ENCODE peak calls at places on chromosomes 2 and 18, in four cellular contexts. T is hepatocyte, U is GM23248, S is neural progenitor cell. R is an unnamed sample.

GRCh38 chr2:38508311-38509039 is 94.3 kb downstream of the HNRNPLL start:
- DNase-seq in T (peak), U (peak), S (peak), R (peak)

GRCh38 chr18:63979409-63979908 is 9.6 kb downstream of the SERPINB8 start:
- DNase-seq in T (peak), U (peak), S (peak), R (peak)

GRCh38 chr2:207166349-207167128 is 791 bp upstream of the KLF7 start:
- DNase-seq in T (peak), U (peak), S (peak), R (peak)

GRCh38 chr2:114113527-114113926 is 223.6 kb downstream of the ACTR3 start:
- DNase-seq in T (no peak), U (no peak), S (peak), R (no peak)

GRCh38 chr18:12907258-12907925 is 23.4 kb upstream of the PTPN2 start:
- DNase-seq in T (no peak), U (peak), S (peak), R (no peak)

GRCh38 chr2:205975082-205975949 is 110.7 kb downstream of the INO80D start:
- DNase-seq in T (peak), U (no peak), S (no peak), R (no peak)

GRCh38 chr2:203594541-203594940 is 59.4 kb upstream of the RAPH1 start:
- DNase-seq in T (no peak), U (peak), S (no peak), R (no peak)

GRCh38 chr2:68125821-68126220 is 31.9 kb upstream of the PNO1 start:
- DNase-seq in T (no peak), U (no peak), S (no peak), R (no peak)

GRCh38 chr18:21897811-21898210 is 157.2 kb downstream of the MIB1 start:
- DNase-seq in T (peak), U (peak), S (peak), R (peak)

GRCh38 chr2:241441492-241441891 is 66.9 kb downstream of the STK25 start:
- DNase-seq in T (no peak), U (no peak), S (no peak), R (no peak)

GRCh38 chr2:109124982-109125594 is 3.9 kb upstream of the SH3RF3 start:
- DNase-seq in T (no peak), U (no peak), S (no peak), R (no peak)

GRCh38 chr2:171788316-171788993 is 101.2 kb downstream of the DYNC1I2 start:
- DNase-seq in T (no peak), U (no peak), S (no peak), R (no peak)

GRCh38 chr2:236449167-236449586 is 120.4 kb upstream of the ACKR3 start:
- DNase-seq in T (no peak), U (no peak), S (no peak), R (no peak)

GRCh38 chr18:78178812-78179211 is 800.8 kb upstream of the SALL3 start:
- DNase-seq in T (no peak), U (no peak), S (no peak), R (no peak)

GRCh38 chr2:148756292-148756975 is 111.9 kb downstream of the EPC2 start:
- DNase-seq in T (no peak), U (peak), S (no peak), R (no peak)

GRCh38 chr2:118764855-118765254 is 82.6 kb downstream of the EN1 start:
- DNase-seq in T (no peak), U (no peak), S (no peak), R (no peak)

GRCh38 chr2:188675391-188676011 is 298.7 kb upstream of the COL3A1 start:
- DNase-seq in T (no peak), U (peak), S (no peak), R (no peak)

GRCh38 chr2:86274265-86274917 is 63.0 kb downstream of the REEP1 start:
- DNase-seq in T (no peak), U (peak), S (no peak), R (no peak)

GRCh38 chr2:161059388-161059787 is 100.8 kb upstream of the TANK start:
- DNase-seq in T (no peak), U (no peak), S (no peak), R (no peak)

GRCh38 chr2:42835577-42836371 is 43.4 kb upstream of the HAAO start:
- DNase-seq in T (no peak), U (peak), S (no peak), R (no peak)

GRCh38 chr2:84815146-84815545 is 65.7 kb downstream of the TRABD2A start:
- DNase-seq in T (no peak), U (peak), S (no peak), R (no peak)

GRCh38 chr2:191930205-191930604 is 83.3 kb upstream of the CAVIN2 start:
- DNase-seq in T (no peak), U (no peak), S (no peak), R (no peak)

GRCh38 chr18:25830787-25831186 is 259.6 kb downstream of the SS18 start:
- DNase-seq in T (peak), U (peak), S (no peak), R (no peak)

GRCh38 chr2:1611886-1612285 is 132.4 kb downstream of the PXDN start:
- DNase-seq in T (no peak), U (no peak), S (no peak), R (no peak)

GRCh38 chr2:120949957-120950590 is 214.4 kb downstream of the GLI2 start:
- DNase-seq in T (no peak), U (peak), S (no peak), R (no peak)

GRCh38 chr2:195594916-195595694 is 61.9 kb upstream of the SLC39A10 start:
- DNase-seq in T (no peak), U (no peak), S (no peak), R (no peak)

GRCh38 chr2:61249521-61250071 is 87.6 kb downstream of the C2orf74 start:
- DNase-seq in T (no peak), U (no peak), S (no peak), R (no peak)

GRCh38 chr2:61247204-61247812 is 85.3 kb downstream of the C2orf74 start:
- DNase-seq in T (peak), U (peak), S (no peak), R (no peak)

GRCh38 chr2:61241266-61241665 is 79.3 kb downstream of the C2orf74 start:
- DNase-seq in T (no peak), U (no peak), S (no peak), R (no peak)

DNA sequence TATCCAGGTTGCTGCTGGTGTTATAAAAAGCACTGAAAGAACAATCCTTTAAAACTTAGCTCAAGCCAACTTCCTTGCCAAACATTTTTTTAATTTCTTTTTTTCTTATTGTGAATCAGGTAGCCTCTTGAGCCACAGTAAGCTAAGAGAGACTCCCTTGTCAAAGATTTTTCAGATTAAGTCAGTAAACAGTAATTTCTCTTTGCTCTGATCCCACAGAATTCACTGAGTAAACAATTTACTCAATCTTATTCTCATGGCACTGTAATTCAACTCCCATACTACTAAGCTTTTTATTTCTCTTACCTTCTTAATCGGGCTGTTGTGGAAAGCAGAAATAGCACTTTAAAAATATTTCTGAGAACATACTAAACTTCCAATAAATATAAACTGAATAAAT is 82.7 kb downstream of the C2orf74 start:
- DNase-seq in T (no peak), U (no peak), S (no peak), R (no peak)
- TF ChIP-seq EZH2phosphoT487 in T (no peak), U (no peak), S (no peak), R (no peak)

GRCh38 chr2:36458106-36458505 is 102.5 kb downstream of the CRIM1 start:
- DNase-seq in T (no peak), U (no peak), S (peak), R (no peak)

GRCh38 chr2:36461039-36461681 is 105.6 kb downstream of the CRIM1 start:
- DNase-seq in T (peak), U (peak), S (peak), R (peak)

GRCh38 chr2:36462311-36462710 is 106.7 kb downstream of the CRIM1 start:
- DNase-seq in T (no peak), U (no peak), S (no peak), R (no peak)

GRCh38 chr2:36456227-36456788 is 100.7 kb downstream of the CRIM1 start:
- DNase-seq in T (peak), U (peak), S (peak), R (no peak)

DNA sequence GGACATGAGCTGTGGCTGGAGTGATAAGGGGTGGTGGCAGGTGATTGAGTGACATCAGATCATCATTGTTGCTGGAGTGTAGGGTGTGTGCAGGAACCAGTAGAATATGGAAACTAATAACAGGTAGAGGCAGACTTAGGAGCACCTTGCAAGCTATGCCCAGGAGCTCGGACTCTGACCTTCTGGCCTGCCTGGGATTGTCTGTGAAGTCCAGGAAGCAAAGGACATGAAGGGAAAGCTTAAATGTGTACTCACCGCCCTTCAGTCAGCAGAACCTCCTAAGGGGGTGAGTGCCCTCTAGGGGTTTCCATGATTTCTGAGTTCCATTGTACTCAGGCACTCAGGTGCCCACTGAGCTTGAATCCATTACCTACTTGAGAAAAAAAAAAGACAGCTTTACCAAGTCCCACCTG is 104.2 kb downstream of the CRIM1 start:
- DNase-seq in T (peak), U (peak), S (peak), R (no peak)
- TF ChIP-seq EZH2phosphoT487 in T (no peak), U (no peak), S (no peak), R (no peak)

GRCh38 chr2:232137748-232138147 is 176.2 kb downstream of the DIS3L2 start:
- DNase-seq in T (no peak), U (no peak), S (no peak), R (peak)
- TF ChIP-seq EZH2phosphoT487 in T (no peak), U (no peak), S (no peak), R (no peak)

GRCh38 chr2:5923957-5924945 is 232.1 kb downstream of the SOX11 start:
- DNase-seq in T (no peak), U (no peak), S (no peak), R (peak)
- TF ChIP-seq EZH2phosphoT487 in T (no peak), U (no peak), S (no peak), R (no peak)

R was measured in MM.1S.